ENCODE peak calls at places on chromosome 19, in ten cellular contexts. Q is EL, N is Calu3, Z is NAMALWA, W is fibroblast of lung, S is NCI-H2081, A is cardiac muscle cell, G is upper lobe of right lung, T is suprapubic skin, K is NB4. E is an unnamed sample.

GRCh38 chr19:6731822-6732221 is 5.6 kb downstream of the GPR108 start:
- DNase-seq in T (no peak), Q (no peak), W (no peak), A (no peak), Z (no peak), S (no peak), N (no peak), G (no peak), K (no peak), E (no peak)

GRCh38 chr19:50969413-50969760 is at the start of gene KLK6:
- DNase-seq in Z (no peak), T (no peak), G (no peak), A (no peak), N (peak), W (no peak), S (no peak), K (no peak), Q (no peak), E (no peak)

GRCh38 chr19:15453906-15454305 is 4.2 kb upstream of the WIZ start:
- DNase-seq in Q (no peak), S (no peak), W (no peak), Z (no peak), T (no peak), A (no peak), K (no peak), N (no peak), G (no peak), E (no peak)

GRCh38 chr19:32287811-32288227 is 57.6 kb upstream of the ZNF507 start:
- DNase-seq in Q (peak), S (peak), A (peak), N (peak), K (peak), T (peak), W (peak), G (peak), Z (peak), E (peak)

GRCh38 chr19:14405758-14406644 is 13.1 kb downstream of the DDX39A start:
- DNase-seq in A (peak), G (peak), K (peak), S (peak), Q (peak), W (peak), N (peak), Z (peak), T (peak), E (peak)

GRCh38 chr19:29714953-29715694 is at the start of gene C19orf12:
- DNase-seq in Z (peak), T (no peak), W (peak), N (peak), Q (peak), G (peak), S (peak), K (peak), A (peak), E (peak)

GRCh38 chr19:48874309-48875135 is 2.3 kb downstream of the PPP1R15A start:
- DNase-seq in A (peak), G (no peak), Q (peak), K (peak), N (no peak), W (peak), S (no peak), Z (peak), T (no peak), E (no peak)

GRCh38 chr19:44587863-44588752 is 25.3 kb upstream of the IGSF23 start:
- DNase-seq in T (no peak), Q (peak), N (peak), K (peak), S (no peak), G (no peak), W (peak), Z (peak), A (peak), E (peak)

GRCh38 chr19:6674868-6675305 is 4.9 kb upstream of the TNFSF14 start:
- DNase-seq in S (no peak), Q (peak), A (peak), W (peak), K (peak), N (no peak), G (peak), T (no peak), Z (peak), E (peak)

GRCh38 chr19:40441719-40442253 is 2.3 kb downstream of the SERTAD3 start:
- DNase-seq in S (no peak), A (no peak), Z (no peak), T (no peak), K (no peak), G (no peak), W (no peak), N (no peak), Q (no peak), E (no peak)

GRCh38 chr19:6239401-6239844 is 40.4 kb downstream of the MLLT1 start:
- DNase-seq in G (peak), T (no peak), Z (no peak), W (peak), Q (no peak), A (peak), S (no peak), N (peak), K (no peak), E (peak)

GRCh38 chr19:1400281-1401137 is 833 bp downstream of the GAMT start:
- DNase-seq in Z (peak), Q (peak), W (no peak), A (peak), S (peak), N (no peak), T (no peak), K (no peak), G (no peak), E (peak)

GRCh38 chr19:44925114-44925891 is 10.9 kb downstream of the APOC1 start:
- DNase-seq in T (peak), N (no peak), G (peak), S (no peak), Q (peak), Z (no peak), W (peak), A (peak), K (peak), E (peak)

GRCh38 chr19:36058481-36059179 is 3.9 kb downstream of the WDR62 start:
- DNase-seq in K (no peak), S (peak), Q (no peak), N (no peak), G (no peak), T (no peak), W (no peak), Z (no peak), A (no peak), E (no peak)

GRCh38 chr19:38090561-38090960 is 133.5 kb downstream of the DPF1 start:
- DNase-seq in A (no peak), Z (no peak), K (no peak), N (no peak), G (no peak), W (no peak), T (no peak), S (no peak), Q (no peak), E (no peak)

GRCh38 chr19:690203-690602 is 5.0 kb downstream of the PRSS57 start:
- DNase-seq in K (no peak), Q (no peak), S (no peak), A (no peak), N (no peak), W (no peak), T (no peak), Z (no peak), G (no peak), E (no peak)

GRCh38 chr19:32908641-32909190 is 39.1 kb upstream of the SLC7A9 start:
- DNase-seq in S (no peak), A (no peak), K (no peak), T (no peak), Q (no peak), N (no peak), W (no peak), Z (no peak), G (no peak), E (no peak)

GRCh38 chr19:16637535-16637934 is 9.5 kb upstream of the MED26 start:
- DNase-seq in G (no peak), T (no peak), N (no peak), A (no peak), Q (no peak), S (no peak), Z (no peak), W (no peak), K (peak), E (no peak)

GRCh38 chr19:41353466-41354342 is at the start of gene TGFB1:
- DNase-seq in A (peak), K (peak), Q (peak), N (peak), G (peak), Z (peak), T (peak), S (no peak), W (peak), E (peak)

GRCh38 chr19:9565900-9566705 is 18.2 kb downstream of the ZNF121 start:
- DNase-seq in A (peak), Q (peak), Z (peak), T (no peak), W (peak), N (no peak), K (peak), S (no peak), G (no peak), E (no peak)

GRCh38 chr19:42345191-42345812 is 19.9 kb downstream of the MEGF8 start:
- DNase-seq in A (peak), N (no peak), Q (no peak), W (no peak), S (no peak), K (no peak), T (no peak), G (no peak), Z (no peak), E (no peak)

GRCh38 chr19:38149597-38149996 is 74.4 kb downstream of the DPF1 start:
- DNase-seq in N (no peak), S (no peak), K (peak), A (peak), T (no peak), Q (peak), Z (no peak), W (peak), G (no peak), E (no peak)

GRCh38 chr19:54523403-54523802 is 20.8 kb downstream of the LAIR2 start:
- DNase-seq in Z (no peak), A (peak), G (no peak), S (no peak), K (peak), N (no peak), Q (peak), W (peak), T (no peak), E (peak)

GRCh38 chr19:4910594-4911273 is 1.4 kb downstream of the UHRF1 start:
- DNase-seq in W (peak), T (no peak), A (peak), Q (peak), N (no peak), Z (peak), S (peak), G (no peak), K (peak), E (peak)

E was measured in AG08396.